ENCODE peak calls at places on chromosomes 5 and 9, in four cellular contexts. One of them, this sample, is unnamed.

GRCh38 chr5:34652466-34652865 is 3.7 kb upstream of the RAI14 start:
- DNase-seq in GM12878: no peak
- DNase-seq in HepG2: no peak
- DNase-seq in K562: no peak
- DNase-seq in this sample: no peak

GRCh38 chr9:136860933-136861873 is 4.9 kb downstream of the EDF1 start:
- DNase-seq in GM12878: no peak
- DNase-seq in HepG2: no peak
- DNase-seq in K562: no peak
- DNase-seq in this sample: no peak

GRCh38 chr5:1174122-1174936 is 27.1 kb upstream of the SLC6A19 start:
- DNase-seq in GM12878: no peak
- DNase-seq in HepG2: peak
- DNase-seq in K562: peak
- DNase-seq in this sample: peak

GRCh38 chr9:123637940-123638634 is 282.1 kb downstream of the CRB2 start:
- DNase-seq in GM12878: peak
- DNase-seq in HepG2: no peak
- DNase-seq in K562: peak
- DNase-seq in this sample: no peak

GRCh38 chr9:82234160-82234943 is 245.8 kb downstream of the SPATA31D1 start:
- DNase-seq in GM12878: no peak
- DNase-seq in HepG2: no peak
- DNase-seq in K562: no peak
- DNase-seq in this sample: no peak

GRCh38 chr9:99387416-99387815 is 165.3 kb downstream of the SEC61B start:
- DNase-seq in GM12878: no peak
- DNase-seq in HepG2: no peak
- DNase-seq in K562: no peak
- DNase-seq in this sample: no peak

GRCh38 chr5:111853748-111854147 is 96.8 kb upstream of the NREP start:
- DNase-seq in GM12878: peak
- DNase-seq in HepG2: no peak
- DNase-seq in K562: no peak
- DNase-seq in this sample: no peak

GRCh38 chr5:147305147-147305546 is 70.3 kb downstream of the STK32A start:
- DNase-seq in GM12878: no peak
- DNase-seq in HepG2: no peak
- DNase-seq in K562: no peak
- DNase-seq in this sample: peak

GRCh38 chr5:56479126-56479525 is 246.0 kb upstream of the ANKRD55 start:
- DNase-seq in GM12878: no peak
- DNase-seq in HepG2: no peak
- DNase-seq in K562: no peak
- DNase-seq in this sample: no peak

GRCh38 chr9:36575411-36575882 is 2.8 kb downstream of the MELK start:
- DNase-seq in GM12878: no peak
- DNase-seq in HepG2: no peak
- DNase-seq in K562: no peak
- DNase-seq in this sample: no peak

GRCh38 chr9:102479191-102479590 is 515.9 kb upstream of the CYLC2 start:
- DNase-seq in GM12878: no peak
- DNase-seq in HepG2: no peak
- DNase-seq in K562: no peak
- DNase-seq in this sample: no peak

GRCh38 chr5:81097733-81098132 is 135.4 kb upstream of the CKMT2 start:
- DNase-seq in GM12878: no peak
- DNase-seq in HepG2: no peak
- DNase-seq in K562: no peak
- DNase-seq in this sample: peak

GRCh38 chr5:32223972-32224608 is 50.0 kb upstream of the GOLPH3 start:
- DNase-seq in GM12878: no peak
- DNase-seq in HepG2: peak
- DNase-seq in K562: no peak
- DNase-seq in this sample: peak

GRCh38 chr5:98308231-98308630 is 465.2 kb upstream of the RGMB start:
- DNase-seq in GM12878: no peak
- DNase-seq in HepG2: no peak
- DNase-seq in K562: no peak
- DNase-seq in this sample: no peak

GRCh38 chr9:32571969-32572899 is 725 bp downstream of the NDUFB6 start:
- DNase-seq in GM12878: peak
- DNase-seq in HepG2: peak
- DNase-seq in K562: peak
- DNase-seq in this sample: peak

GRCh38 chr5:59768204-59769040 is 125.1 kb downstream of the PDE4D start:
- DNase-seq in GM12878: no peak
- DNase-seq in HepG2: peak
- DNase-seq in K562: no peak
- DNase-seq in this sample: peak

GRCh38 chr9:36560813-36561212 is 11.9 kb upstream of the MELK start:
- DNase-seq in GM12878: no peak
- DNase-seq in HepG2: no peak
- DNase-seq in K562: no peak
- DNase-seq in this sample: peak

GRCh38 chr9:129761901-129762359 is 9.1 kb upstream of the PTGES start:
- DNase-seq in GM12878: no peak
- DNase-seq in HepG2: no peak
- DNase-seq in K562: no peak
- DNase-seq in this sample: peak

GRCh38 chr5:150567031-150567680 is 59.2 kb downstream of the NDST1 start:
- DNase-seq in GM12878: no peak
- DNase-seq in HepG2: no peak
- DNase-seq in K562: no peak
- DNase-seq in this sample: no peak

GRCh38 chr9:69976165-69976564 is 67.5 kb upstream of the MAMDC2 start:
- DNase-seq in GM12878: no peak
- DNase-seq in HepG2: no peak
- DNase-seq in K562: no peak
- DNase-seq in this sample: no peak

GRCh38 chr5:63263409-63263808 is 684.8 kb downstream of the LRRC70 start:
- DNase-seq in GM12878: no peak
- DNase-seq in HepG2: no peak
- DNase-seq in K562: no peak
- DNase-seq in this sample: no peak

GRCh38 chr9:133050781-133051180 is 11.0 kb upstream of the CEL start:
- DNase-seq in GM12878: no peak
- DNase-seq in HepG2: no peak
- DNase-seq in K562: no peak
- DNase-seq in this sample: no peak

GRCh38 chr9:134759001-134759607 is 117.5 kb downstream of the COL5A1 start:
- DNase-seq in GM12878: no peak
- DNase-seq in HepG2: no peak
- DNase-seq in K562: no peak
- DNase-seq in this sample: no peak

GRCh38 chr9:131394464-131395026 is 659 bp downstream of the PRRC2B start:
- DNase-seq in GM12878: no peak
- DNase-seq in HepG2: no peak
- DNase-seq in K562: peak
- DNase-seq in this sample: peak

GRCh38 chr9:68949271-68950000 is 64.5 kb downstream of the PRKACG start:
- DNase-seq in GM12878: peak
- DNase-seq in HepG2: no peak
- DNase-seq in K562: no peak
- DNase-seq in this sample: no peak

GRCh38 chr5:117220730-117221129 is 646.1 kb upstream of the SEMA6A start:
- DNase-seq in GM12878: no peak
- DNase-seq in HepG2: no peak
- DNase-seq in K562: no peak
- DNase-seq in this sample: no peak

GRCh38 chr5:146755781-146756180 is 122.8 kb downstream of the PPP2R2B start:
- DNase-seq in GM12878: no peak
- DNase-seq in HepG2: no peak
- DNase-seq in K562: no peak
- DNase-seq in this sample: no peak

GRCh38 chr9:6354072-6354686 is 26.0 kb downstream of the TPD52L3 start:
- DNase-seq in GM12878: peak
- DNase-seq in HepG2: peak
- DNase-seq in K562: peak
- DNase-seq in this sample: peak

GRCh38 chr5:42309865-42310264 is 113.4 kb upstream of the GHR start:
- DNase-seq in GM12878: no peak
- DNase-seq in HepG2: no peak
- DNase-seq in K562: no peak
- DNase-seq in this sample: no peak

GRCh38 chr9:104232781-104233341 is 138.8 kb downstream of the SMC2 start:
- DNase-seq in GM12878: no peak
- DNase-seq in HepG2: no peak
- DNase-seq in K562: no peak
- DNase-seq in this sample: no peak

GRCh38 chr5:43338856-43339255 is 25.6 kb upstream of the HMGCS1 start:
- DNase-seq in GM12878: no peak
- DNase-seq in HepG2: no peak
- DNase-seq in K562: no peak
- DNase-seq in this sample: no peak

GRCh38 chr9:84755375-84755774 is 85.8 kb downstream of the NTRK2 start:
- DNase-seq in GM12878: no peak
- DNase-seq in HepG2: no peak
- DNase-seq in K562: no peak
- DNase-seq in this sample: no peak

GRCh38 chr5:91174418-91174817 is 208.7 kb downstream of the ARRDC3 start:
- DNase-seq in GM12878: no peak
- DNase-seq in HepG2: no peak
- DNase-seq in K562: no peak
- DNase-seq in this sample: no peak

GRCh38 chr5:174733091-174733690 is 8.8 kb downstream of the MSX2 start:
- DNase-seq in GM12878: no peak
- DNase-seq in HepG2: no peak
- DNase-seq in K562: no peak
- DNase-seq in this sample: peak

GRCh38 chr5:133818031-133818431 is 150.4 kb downstream of the C5orf15 start:
- DNase-seq in GM12878: no peak
- DNase-seq in HepG2: no peak
- DNase-seq in K562: no peak
- DNase-seq in this sample: no peak

GRCh38 chr9:123371228-123371584 is 15.2 kb downstream of the CRB2 start:
- DNase-seq in GM12878: no peak
- DNase-seq in HepG2: no peak
- DNase-seq in K562: no peak
- DNase-seq in this sample: no peak

GRCh38 chr9:92808726-92809451 is 44.3 kb upstream of the BICD2 start:
- DNase-seq in GM12878: no peak
- DNase-seq in HepG2: peak
- DNase-seq in K562: peak
- DNase-seq in this sample: peak
- H3K4me3 ChIP-seq in GM12878: no peak
- H3K4me3 ChIP-seq in HepG2: no peak
- H3K4me3 ChIP-seq in K562: no peak
- H3K4me3 ChIP-seq in this sample: peak

GRCh38 chr5:143102414-143102813 is 301.1 kb downstream of the NR3C1 start:
- DNase-seq in GM12878: no peak
- DNase-seq in HepG2: no peak
- DNase-seq in K562: no peak
- DNase-seq in this sample: no peak
- TF ChIP-seq JUNB in GM12878: no peak
- TF ChIP-seq JUNB in HepG2: no peak
- TF ChIP-seq JUNB in K562: no peak
- TF ChIP-seq JUNB in this sample: no peak

GRCh38 chr9:79000218-79001002 is 571.4 kb upstream of the TLE4 start:
- DNase-seq in GM12878: no peak
- DNase-seq in HepG2: no peak
- DNase-seq in K562: no peak
- DNase-seq in this sample: no peak
- H2AFZ ChIP-seq in GM12878: no peak
- H2AFZ ChIP-seq in HepG2: no peak
- H2AFZ ChIP-seq in K562: no peak
- H2AFZ ChIP-seq in this sample: peak

GRCh38 chr9:35350212-35350611 is 139.7 kb upstream of the RUSC2 start:
- DNase-seq in GM12878: no peak
- DNase-seq in HepG2: no peak
- DNase-seq in K562: no peak
- DNase-seq in this sample: no peak
- H3K4me3 ChIP-seq in GM12878: no peak
- H3K4me3 ChIP-seq in HepG2: no peak
- H3K4me3 ChIP-seq in K562: no peak
- H3K4me3 ChIP-seq in this sample: no peak

GRCh38 chr9:113913426-113914195 is 37.5 kb downstream of the ZNF618 start:
- DNase-seq in GM12878: no peak
- DNase-seq in HepG2: no peak
- DNase-seq in K562: no peak
- DNase-seq in this sample: no peak
- TF ChIP-seq JUNB in GM12878: no peak
- TF ChIP-seq JUNB in HepG2: no peak
- TF ChIP-seq JUNB in K562: no peak
- TF ChIP-seq JUNB in this sample: no peak

This sample was measured in GM23338.